ENCODE peak calls at places on chromosomes 3 and 15, in four cellular contexts. One of them, this sample, is unnamed.

GRCh38 chr15:37370938-37371337 is 270.6 kb upstream of the MEIS2 start:
- DNase-seq in SK-N-SH: no peak
- DNase-seq in HCT116: no peak
- DNase-seq in HepG2: no peak
- DNase-seq in this sample: no peak

GRCh38 chr3:63937661-63938651 is 25.8 kb upstream of the SCAANT1 start:
- DNase-seq in SK-N-SH: no peak
- DNase-seq in HCT116: no peak
- DNase-seq in HepG2: peak
- DNase-seq in this sample: peak

GRCh38 chr15:92882697-92883642 is 17.2 kb upstream of the CHD2 start:
- DNase-seq in SK-N-SH: peak
- DNase-seq in HCT116: no peak
- DNase-seq in HepG2: no peak
- DNase-seq in this sample: no peak

GRCh38 chr3:142779591-142779990 is 55.8 kb downstream of the TRPC1 start:
- DNase-seq in SK-N-SH: no peak
- DNase-seq in HCT116: no peak
- DNase-seq in HepG2: no peak
- DNase-seq in this sample: no peak

GRCh38 chr3:162586591-162586990 is 1090.0 kb downstream of the OTOL1 start:
- DNase-seq in SK-N-SH: no peak
- DNase-seq in HCT116: no peak
- DNase-seq in HepG2: no peak
- DNase-seq in this sample: peak

GRCh38 chr15:75646944-75647364 is 758 bp upstream of the SNX33 start:
- DNase-seq in SK-N-SH: no peak
- DNase-seq in HCT116: no peak
- DNase-seq in HepG2: no peak
- DNase-seq in this sample: no peak

GRCh38 chr3:146542179-146542578 is 2.2 kb downstream of the PLSCR1 start:
- DNase-seq in SK-N-SH: no peak
- DNase-seq in HCT116: no peak
- DNase-seq in HepG2: no peak
- DNase-seq in this sample: no peak

GRCh38 chr15:40354408-40355171 is 3.4 kb upstream of the DISP2 start:
- DNase-seq in SK-N-SH: peak
- DNase-seq in HCT116: no peak
- DNase-seq in HepG2: no peak
- DNase-seq in this sample: no peak

GRCh38 chr15:71411538-71412482 is 296.5 kb downstream of the THSD4 start:
- DNase-seq in SK-N-SH: no peak
- DNase-seq in HCT116: no peak
- DNase-seq in HepG2: no peak
- DNase-seq in this sample: no peak

GRCh38 chr3:79973917-79974595 is 206.3 kb upstream of the ROBO1 start:
- DNase-seq in SK-N-SH: no peak
- DNase-seq in HCT116: no peak
- DNase-seq in HepG2: no peak
- DNase-seq in this sample: no peak

GRCh38 chr3:46690798-46691197 is 2.7 kb downstream of the ALS2CL start:
- DNase-seq in SK-N-SH: no peak
- DNase-seq in HCT116: no peak
- DNase-seq in HepG2: no peak
- DNase-seq in this sample: no peak

GRCh38 chr3:29525254-29525881 is 244.5 kb downstream of the RBMS3 start:
- DNase-seq in SK-N-SH: no peak
- DNase-seq in HCT116: no peak
- DNase-seq in HepG2: peak
- DNase-seq in this sample: peak

GRCh38 chr3:29050155-29050554 is 230.7 kb upstream of the RBMS3 start:
- DNase-seq in SK-N-SH: no peak
- DNase-seq in HCT116: no peak
- DNase-seq in HepG2: no peak
- DNase-seq in this sample: no peak

GRCh38 chr3:89306535-89306934 is 199.1 kb downstream of the EPHA3 start:
- DNase-seq in SK-N-SH: no peak
- DNase-seq in HCT116: no peak
- DNase-seq in HepG2: no peak
- DNase-seq in this sample: no peak

GRCh38 chr3:194404365-194405140 is 5.5 kb upstream of the GP5 start:
- DNase-seq in SK-N-SH: no peak
- DNase-seq in HCT116: peak
- DNase-seq in HepG2: peak
- DNase-seq in this sample: no peak

GRCh38 chr3:120555661-120556509 is 40.3 kb upstream of the NDUFB4 start:
- DNase-seq in SK-N-SH: no peak
- DNase-seq in HCT116: no peak
- DNase-seq in HepG2: no peak
- DNase-seq in this sample: peak

GRCh38 chr15:32004249-32004648 is 26.1 kb upstream of the CHRNA7 start:
- DNase-seq in SK-N-SH: no peak
- DNase-seq in HCT116: no peak
- DNase-seq in HepG2: no peak
- DNase-seq in this sample: no peak

DNA sequence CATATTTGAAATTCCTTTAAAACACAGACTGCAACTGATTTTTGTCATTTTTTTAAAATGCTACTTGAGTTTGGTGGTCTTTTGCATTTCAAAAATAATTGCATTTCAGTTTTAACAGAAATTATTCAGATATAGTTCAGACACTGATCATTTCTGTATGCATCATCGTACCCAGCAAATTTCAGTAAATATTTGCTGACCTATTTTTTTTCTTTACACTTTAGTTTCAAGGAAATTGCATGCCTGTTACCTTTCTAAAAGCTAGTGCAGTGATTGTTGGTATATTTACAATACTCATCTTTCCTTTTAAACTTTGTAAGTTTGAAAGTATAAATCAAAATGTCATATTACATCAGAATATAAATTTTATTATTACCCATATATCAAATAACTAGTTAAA is 32.4 kb downstream of the ALCAM start:
- DNase-seq in SK-N-SH: no peak
- DNase-seq in HCT116: no peak
- DNase-seq in HepG2: no peak
- DNase-seq in this sample: no peak
- TF ChIP-seq JUND in SK-N-SH: no peak
- TF ChIP-seq JUND in HCT116: no peak
- TF ChIP-seq JUND in HepG2: no peak
- TF ChIP-seq JUND in this sample: no peak

GRCh38 chr3:100087203-100087602 is 27.1 kb downstream of the FILIP1L start:
- DNase-seq in SK-N-SH: no peak
- DNase-seq in HCT116: no peak
- DNase-seq in HepG2: no peak
- DNase-seq in this sample: no peak
- TF ChIP-seq JUND in SK-N-SH: peak
- TF ChIP-seq JUND in HCT116: no peak
- TF ChIP-seq JUND in HepG2: no peak
- TF ChIP-seq JUND in this sample: no peak

GRCh38 chr15:80693682-80694623 is 1.2 kb upstream of the ABHD17C start:
- DNase-seq in SK-N-SH: no peak
- DNase-seq in HCT116: no peak
- DNase-seq in HepG2: no peak
- DNase-seq in this sample: no peak
- TF ChIP-seq JUND in SK-N-SH: no peak
- TF ChIP-seq JUND in HCT116: no peak
- TF ChIP-seq JUND in HepG2: no peak
- TF ChIP-seq JUND in this sample: no peak

GRCh38 chr3:69649713-69650419 is 89.4 kb upstream of the MITF start:
- DNase-seq in SK-N-SH: no peak
- DNase-seq in HCT116: no peak
- DNase-seq in HepG2: no peak
- DNase-seq in this sample: no peak

GRCh38 chr3:69647081-69647480 is 92.2 kb upstream of the MITF start:
- DNase-seq in SK-N-SH: no peak
- DNase-seq in HCT116: no peak
- DNase-seq in HepG2: no peak
- DNase-seq in this sample: no peak

GRCh38 chr3:69647710-69648109 is 91.6 kb upstream of the MITF start:
- DNase-seq in SK-N-SH: no peak
- DNase-seq in HCT116: no peak
- DNase-seq in HepG2: no peak
- DNase-seq in this sample: no peak

GRCh38 chr3:69649120-69649519 is 90.1 kb upstream of the MITF start:
- DNase-seq in SK-N-SH: no peak
- DNase-seq in HCT116: no peak
- DNase-seq in HepG2: peak
- DNase-seq in this sample: no peak

DNA sequence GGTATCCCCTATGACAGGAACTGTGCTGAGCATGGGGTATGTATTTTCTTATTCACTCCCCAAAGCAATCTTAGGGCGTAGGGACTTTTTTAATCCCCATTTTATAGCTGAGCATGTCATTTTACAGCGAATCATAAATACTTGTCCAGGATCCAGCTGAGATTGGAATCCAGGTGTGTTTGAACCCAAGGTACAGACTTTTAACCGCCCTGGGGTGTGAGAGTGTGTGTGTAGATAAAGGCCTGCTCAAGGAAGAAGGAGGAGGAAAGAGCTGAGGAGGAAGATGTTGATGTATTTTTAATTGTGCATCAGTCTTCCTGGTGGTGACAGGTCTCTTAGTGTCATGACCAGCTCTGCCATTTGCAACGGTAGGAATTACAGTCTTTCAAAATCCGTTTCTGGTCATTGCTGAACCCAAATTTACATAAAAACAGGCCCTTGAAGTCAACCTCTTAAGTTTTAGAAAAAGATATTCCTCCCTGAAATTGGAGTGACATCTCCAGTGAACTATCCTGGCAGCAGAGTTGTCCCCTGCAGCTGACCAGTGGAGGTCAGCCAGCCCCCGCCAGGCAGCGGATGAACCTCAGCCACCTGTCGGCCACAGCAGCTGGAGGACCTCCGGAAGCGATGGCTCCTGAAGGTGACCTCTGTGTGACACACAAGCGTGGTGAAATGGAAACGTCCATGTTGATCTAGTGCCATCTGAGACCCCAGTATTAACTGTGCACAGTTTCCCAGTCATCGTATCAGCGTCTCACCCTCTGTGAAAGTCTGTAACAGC is 92.8 kb upstream of the MITF start:
- DNase-seq in SK-N-SH: no peak
- DNase-seq in HCT116: no peak
- DNase-seq in HepG2: no peak
- DNase-seq in this sample: no peak
- TF ChIP-seq JUND in SK-N-SH: no peak
- TF ChIP-seq JUND in HCT116: no peak
- TF ChIP-seq JUND in HepG2: no peak
- TF ChIP-seq JUND in this sample: no peak

GRCh38 chr3:17044844-17045243 is 160.1 kb downstream of the PLCL2 start:
- DNase-seq in SK-N-SH: no peak
- DNase-seq in HCT116: no peak
- DNase-seq in HepG2: no peak
- DNase-seq in this sample: no peak
- TF ChIP-seq JUND in SK-N-SH: no peak
- TF ChIP-seq JUND in HCT116: no peak
- TF ChIP-seq JUND in HepG2: no peak
- TF ChIP-seq JUND in this sample: no peak

This sample was measured in T47D.